ENCODE peak calls at places on chromosomes 5 and 9, in four cellular contexts. One of them, this sample, is unnamed.

GRCh38 chr5:172834570-172835245 is 657 bp downstream of the ERGIC1 start:
- DNase-seq in SK-N-SH: peak
- DNase-seq in GM12892: no peak
- DNase-seq in HepG2: peak
- DNase-seq in this sample: no peak

GRCh38 chr5:135249658-135250057 is 149.4 kb downstream of the MACROH2A1 start:
- DNase-seq in SK-N-SH: no peak
- DNase-seq in GM12892: no peak
- DNase-seq in HepG2: no peak
- DNase-seq in this sample: no peak

GRCh38 chr5:171275822-171276544 is 33.1 kb upstream of the TLX3 start:
- DNase-seq in SK-N-SH: peak
- DNase-seq in GM12892: no peak
- DNase-seq in HepG2: no peak
- DNase-seq in this sample: no peak

GRCh38 chr9:4293293-4293931 is 6.5 kb downstream of the GLIS3 start:
- DNase-seq in SK-N-SH: no peak
- DNase-seq in GM12892: no peak
- DNase-seq in HepG2: no peak
- DNase-seq in this sample: no peak

GRCh38 chr5:64594601-64595518 is 89.0 kb downstream of the RGS7BP start:
- DNase-seq in SK-N-SH: no peak
- DNase-seq in GM12892: no peak
- DNase-seq in HepG2: no peak
- DNase-seq in this sample: no peak

GRCh38 chr9:113536483-113537226 is 73.1 kb downstream of the RGS3 start:
- DNase-seq in SK-N-SH: peak
- DNase-seq in GM12892: no peak
- DNase-seq in HepG2: no peak
- DNase-seq in this sample: no peak

GRCh38 chr5:33034777-33035176 is 323.7 kb downstream of the NPR3 start:
- DNase-seq in SK-N-SH: no peak
- DNase-seq in GM12892: no peak
- DNase-seq in HepG2: no peak
- DNase-seq in this sample: no peak

GRCh38 chr5:53378590-53379247 is 101.7 kb upstream of the FST start:
- DNase-seq in SK-N-SH: no peak
- DNase-seq in GM12892: no peak
- DNase-seq in HepG2: no peak
- DNase-seq in this sample: no peak

GRCh38 chr9:86287013-86287412 is 4.7 kb upstream of the ISCA1 start:
- DNase-seq in SK-N-SH: peak
- DNase-seq in GM12892: no peak
- DNase-seq in HepG2: peak
- DNase-seq in this sample: no peak

GRCh38 chr5:132215329-132215728 is 12.3 kb downstream of the P4HA2 start:
- DNase-seq in SK-N-SH: peak
- DNase-seq in GM12892: no peak
- DNase-seq in HepG2: no peak
- DNase-seq in this sample: no peak

GRCh38 chr5:95048633-95049032 is 236.3 kb downstream of the MCTP1 start:
- DNase-seq in SK-N-SH: no peak
- DNase-seq in GM12892: no peak
- DNase-seq in HepG2: no peak
- DNase-seq in this sample: no peak

GRCh38 chr5:97078958-97079357 is 63.5 kb downstream of the LIX1 start:
- DNase-seq in SK-N-SH: no peak
- DNase-seq in GM12892: no peak
- DNase-seq in HepG2: no peak
- DNase-seq in this sample: no peak

GRCh38 chr9:37840560-37841194 is 40.1 kb downstream of the DCAF10 start:
- DNase-seq in SK-N-SH: no peak
- DNase-seq in GM12892: no peak
- DNase-seq in HepG2: no peak
- DNase-seq in this sample: no peak

GRCh38 chr5:135225856-135226560 is 173.0 kb downstream of the MACROH2A1 start:
- DNase-seq in SK-N-SH: no peak
- DNase-seq in GM12892: no peak
- DNase-seq in HepG2: no peak
- DNase-seq in this sample: no peak

GRCh38 chr9:17003576-17004240 is 131.1 kb upstream of the CNTLN start:
- DNase-seq in SK-N-SH: no peak
- DNase-seq in GM12892: no peak
- DNase-seq in HepG2: no peak
- DNase-seq in this sample: no peak

GRCh38 chr9:25177858-25178257 is 500.4 kb downstream of the TUSC1 start:
- DNase-seq in SK-N-SH: no peak
- DNase-seq in GM12892: no peak
- DNase-seq in HepG2: no peak
- DNase-seq in this sample: no peak

GRCh38 chr5:112492291-112492690 is 73.2 kb upstream of the EPB41L4A start:
- DNase-seq in SK-N-SH: peak
- DNase-seq in GM12892: peak
- DNase-seq in HepG2: peak
- DNase-seq in this sample: peak

GRCh38 chr5:1268056-1268455 is 26.8 kb downstream of the TERT start:
- DNase-seq in SK-N-SH: no peak
- DNase-seq in GM12892: no peak
- DNase-seq in HepG2: no peak
- DNase-seq in this sample: no peak

GRCh38 chr9:114156658-114157421 is 1.5 kb downstream of the COL27A1 start:
- DNase-seq in SK-N-SH: peak
- DNase-seq in GM12892: no peak
- DNase-seq in HepG2: no peak
- DNase-seq in this sample: no peak

GRCh38 chr5:95935553-95936100 is 26.0 kb downstream of the ELL2 start:
- DNase-seq in SK-N-SH: no peak
- DNase-seq in GM12892: no peak
- DNase-seq in HepG2: no peak
- DNase-seq in this sample: no peak

GRCh38 chr9:116943970-116944369 is 256.9 kb downstream of the TRIM32 start:
- DNase-seq in SK-N-SH: no peak
- DNase-seq in GM12892: no peak
- DNase-seq in HepG2: no peak
- DNase-seq in this sample: no peak

GRCh38 chr5:94545870-94546625 is 72.4 kb downstream of the KIAA0825 start:
- DNase-seq in SK-N-SH: no peak
- DNase-seq in GM12892: no peak
- DNase-seq in HepG2: no peak
- DNase-seq in this sample: no peak

GRCh38 chr9:100426532-100427365 is at the start of gene MSANTD3:
- DNase-seq in SK-N-SH: peak
- DNase-seq in GM12892: peak
- DNase-seq in HepG2: peak
- DNase-seq in this sample: peak
- TF ChIP-seq POLR2AphosphoS5 in SK-N-SH: peak
- TF ChIP-seq POLR2AphosphoS5 in GM12892: no peak
- TF ChIP-seq POLR2AphosphoS5 in HepG2: peak
- TF ChIP-seq POLR2AphosphoS5 in this sample: no peak

GRCh38 chr9:82670726-82671125 is 392.2 kb downstream of the RASEF start:
- DNase-seq in SK-N-SH: no peak
- DNase-seq in GM12892: no peak
- DNase-seq in HepG2: no peak
- DNase-seq in this sample: no peak
- TF ChIP-seq TAF1 in SK-N-SH: no peak
- TF ChIP-seq TAF1 in GM12892: no peak
- TF ChIP-seq TAF1 in HepG2: no peak
- TF ChIP-seq TAF1 in this sample: no peak

GRCh38 chr9:93026640-93027039 is 31.9 kb upstream of the SUSD3 start:
- DNase-seq in SK-N-SH: no peak
- DNase-seq in GM12892: no peak
- DNase-seq in HepG2: no peak
- DNase-seq in this sample: no peak

GRCh38 chr9:93025736-93026135 is 32.8 kb upstream of the SUSD3 start:
- DNase-seq in SK-N-SH: no peak
- DNase-seq in GM12892: no peak
- DNase-seq in HepG2: no peak
- DNase-seq in this sample: no peak

GRCh38 chr9:93030642-93031628 is 27.6 kb upstream of the SUSD3 start:
- DNase-seq in SK-N-SH: no peak
- DNase-seq in GM12892: no peak
- DNase-seq in HepG2: no peak
- DNase-seq in this sample: no peak

GRCh38 chr9:93027750-93028149 is 30.8 kb upstream of the SUSD3 start:
- DNase-seq in SK-N-SH: no peak
- DNase-seq in GM12892: no peak
- DNase-seq in HepG2: no peak
- DNase-seq in this sample: no peak

GRCh38 chr9:93028448-93029006 is 30.0 kb upstream of the SUSD3 start:
- DNase-seq in SK-N-SH: no peak
- DNase-seq in GM12892: no peak
- DNase-seq in HepG2: no peak
- DNase-seq in this sample: no peak
- TF ChIP-seq POLR2AphosphoS5 in SK-N-SH: no peak
- TF ChIP-seq POLR2AphosphoS5 in GM12892: no peak
- TF ChIP-seq POLR2AphosphoS5 in HepG2: no peak
- TF ChIP-seq POLR2AphosphoS5 in this sample: no peak

DNA sequence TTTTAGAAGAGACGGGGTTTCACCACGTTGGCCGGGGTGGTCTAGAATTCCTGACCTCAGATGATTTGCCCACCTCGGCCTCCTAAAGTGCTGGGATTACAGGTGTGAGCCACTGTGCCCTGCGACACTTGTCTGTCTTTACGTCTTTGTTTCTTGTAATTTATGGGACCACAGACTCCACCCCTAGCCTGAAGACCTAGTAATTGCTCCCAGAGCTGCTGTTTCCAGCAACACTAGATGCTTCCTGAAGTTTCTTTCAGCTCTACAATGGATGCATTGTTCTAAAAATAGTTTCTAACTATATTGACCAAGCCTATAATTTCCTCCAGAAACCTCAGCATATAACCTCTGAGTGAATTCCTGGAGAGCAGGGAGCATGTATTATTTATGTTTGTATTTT is 13.9 kb downstream of the GCNT1 start:
- DNase-seq in SK-N-SH: no peak
- DNase-seq in GM12892: no peak
- DNase-seq in HepG2: no peak
- DNase-seq in this sample: no peak
- TF ChIP-seq TAF1 in SK-N-SH: no peak
- TF ChIP-seq TAF1 in GM12892: no peak
- TF ChIP-seq TAF1 in HepG2: no peak
- TF ChIP-seq TAF1 in this sample: no peak

GRCh38 chr9:130140701-130141100 is 31.5 kb upstream of the NCS1 start:
- DNase-seq in SK-N-SH: no peak
- DNase-seq in GM12892: no peak
- DNase-seq in HepG2: no peak
- DNase-seq in this sample: no peak

GRCh38 chr9:130139251-130139650 is 33.0 kb upstream of the NCS1 start:
- DNase-seq in SK-N-SH: no peak
- DNase-seq in GM12892: no peak
- DNase-seq in HepG2: no peak
- DNase-seq in this sample: no peak

GRCh38 chr9:130137870-130138653 is 34.1 kb upstream of the NCS1 start:
- DNase-seq in SK-N-SH: no peak
- DNase-seq in GM12892: no peak
- DNase-seq in HepG2: no peak
- DNase-seq in this sample: no peak

GRCh38 chr9:130137081-130137869 is 34.9 kb upstream of the NCS1 start:
- DNase-seq in SK-N-SH: no peak
- DNase-seq in GM12892: no peak
- DNase-seq in HepG2: no peak
- DNase-seq in this sample: no peak

DNA sequence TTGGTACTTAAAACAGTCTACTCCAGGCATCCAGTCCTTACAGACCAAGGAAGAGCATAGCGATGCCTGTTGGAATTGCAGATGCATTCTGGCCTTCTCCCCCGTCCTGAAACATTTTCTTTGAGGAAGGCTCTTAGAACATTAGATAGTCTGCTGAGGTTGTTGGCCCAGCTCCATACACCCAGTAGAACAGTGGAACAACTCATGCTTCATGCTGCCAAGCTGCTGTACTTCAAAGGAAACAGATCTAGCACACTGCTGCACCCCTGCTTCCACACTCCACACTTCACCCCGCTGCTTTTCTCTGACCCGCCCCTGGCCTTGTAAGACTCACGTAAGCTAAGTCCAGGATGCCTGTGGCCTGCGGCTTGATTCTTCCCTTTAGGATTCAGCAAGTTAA is 33.4 kb upstream of the NCS1 start:
- DNase-seq in SK-N-SH: no peak
- DNase-seq in GM12892: no peak
- DNase-seq in HepG2: no peak
- DNase-seq in this sample: no peak
- TF ChIP-seq POLR2AphosphoS5 in SK-N-SH: no peak
- TF ChIP-seq POLR2AphosphoS5 in GM12892: no peak
- TF ChIP-seq POLR2AphosphoS5 in HepG2: no peak
- TF ChIP-seq POLR2AphosphoS5 in this sample: no peak